ENCODE peak calls at places on chromosomes 6 and 20, in nine cellular contexts. One of them, this sample, is unnamed. For H3K36me3, the result is how much of the 10 kb centered on the place peaks cover.

GRCh38 chr6:167576798-167577528 is 249.7 kb upstream of the AFDN start:
- DNase-seq in PC-3: no peak
- DNase-seq in GM23248: no peak
- DNase-seq in SK-N-SH: no peak
- DNase-seq in OCI-LY7: no peak
- DNase-seq in neural progenitor cell: no peak
- DNase-seq in hepatocyte: no peak
- DNase-seq in HCT116: no peak
- DNase-seq in MM.1S: no peak
- DNase-seq in this sample: no peak

GRCh38 chr20:18304618-18305017 is 16.3 kb downstream of the ZNF133 start:
- DNase-seq in hepatocyte: no peak
- DNase-seq in HCT116: no peak
- DNase-seq in SK-N-SH: peak
- DNase-seq in GM23248: no peak
- DNase-seq in OCI-LY7: no peak
- DNase-seq in neural progenitor cell: no peak
- DNase-seq in MM.1S: no peak
- DNase-seq in PC-3: peak
- DNase-seq in this sample: peak

GRCh38 chr6:113351183-113351834 is 505.8 kb upstream of the MARCKS start:
- DNase-seq in MM.1S: no peak
- DNase-seq in PC-3: peak
- DNase-seq in OCI-LY7: no peak
- DNase-seq in HCT116: no peak
- DNase-seq in SK-N-SH: no peak
- DNase-seq in hepatocyte: no peak
- DNase-seq in GM23248: peak
- DNase-seq in neural progenitor cell: no peak
- DNase-seq in this sample: no peak

GRCh38 chr20:47129306-47129705 is 227.2 kb downstream of the ZMYND8 start:
- DNase-seq in PC-3: no peak
- DNase-seq in hepatocyte: no peak
- DNase-seq in OCI-LY7: no peak
- DNase-seq in neural progenitor cell: no peak
- DNase-seq in SK-N-SH: no peak
- DNase-seq in HCT116: no peak
- DNase-seq in MM.1S: no peak
- DNase-seq in GM23248: no peak
- DNase-seq in this sample: no peak

GRCh38 chr20:63293866-63294535 is 1.0 kb downstream of the COL20A1 start:
- DNase-seq in SK-N-SH: peak
- DNase-seq in GM23248: no peak
- DNase-seq in MM.1S: no peak
- DNase-seq in HCT116: no peak
- DNase-seq in hepatocyte: no peak
- DNase-seq in OCI-LY7: no peak
- DNase-seq in PC-3: no peak
- DNase-seq in neural progenitor cell: peak
- DNase-seq in this sample: peak

GRCh38 chr20:38222923-38223742 is 37.4 kb downstream of the KIAA1755 start:
- DNase-seq in PC-3: no peak
- DNase-seq in neural progenitor cell: no peak
- DNase-seq in hepatocyte: no peak
- DNase-seq in OCI-LY7: no peak
- DNase-seq in GM23248: no peak
- DNase-seq in HCT116: no peak
- DNase-seq in SK-N-SH: no peak
- DNase-seq in MM.1S: no peak
- DNase-seq in this sample: no peak

GRCh38 chr6:132007474-132008190 is 56.5 kb upstream of the CCN2 start:
- DNase-seq in hepatocyte: no peak
- DNase-seq in OCI-LY7: no peak
- DNase-seq in neural progenitor cell: no peak
- DNase-seq in SK-N-SH: no peak
- DNase-seq in PC-3: peak
- DNase-seq in GM23248: peak
- DNase-seq in MM.1S: no peak
- DNase-seq in HCT116: no peak
- DNase-seq in this sample: no peak

GRCh38 chr6:109187399-109188114 is 92.2 kb downstream of the CEP57L1 start:
- DNase-seq in neural progenitor cell: peak
- DNase-seq in OCI-LY7: peak
- DNase-seq in HCT116: peak
- DNase-seq in GM23248: peak
- DNase-seq in MM.1S: peak
- DNase-seq in SK-N-SH: peak
- DNase-seq in hepatocyte: peak
- DNase-seq in PC-3: peak
- DNase-seq in this sample: peak

GRCh38 chr20:22916121-22916842 is 118.8 kb upstream of the SSTR4 start:
- DNase-seq in OCI-LY7: no peak
- DNase-seq in neural progenitor cell: no peak
- DNase-seq in SK-N-SH: no peak
- DNase-seq in MM.1S: no peak
- DNase-seq in PC-3: no peak
- DNase-seq in hepatocyte: no peak
- DNase-seq in GM23248: no peak
- DNase-seq in HCT116: no peak
- DNase-seq in this sample: no peak

GRCh38 chr6:42260972-42261371 is 43.3 kb upstream of the MRPS10 start:
- DNase-seq in HCT116: no peak
- DNase-seq in neural progenitor cell: peak
- DNase-seq in hepatocyte: peak
- DNase-seq in MM.1S: no peak
- DNase-seq in GM23248: peak
- DNase-seq in SK-N-SH: peak
- DNase-seq in OCI-LY7: peak
- DNase-seq in PC-3: peak
- DNase-seq in this sample: peak

GRCh38 chr6:52664991-52665686 is 5.8 kb upstream of the TMEM14A start:
- DNase-seq in PC-3: no peak
- DNase-seq in OCI-LY7: no peak
- DNase-seq in hepatocyte: no peak
- DNase-seq in SK-N-SH: no peak
- DNase-seq in neural progenitor cell: no peak
- DNase-seq in HCT116: no peak
- DNase-seq in GM23248: peak
- DNase-seq in MM.1S: no peak
- DNase-seq in this sample: no peak

GRCh38 chr20:60481051-60481741 is 523.0 kb downstream of the CDH26 start:
- DNase-seq in PC-3: no peak
- DNase-seq in HCT116: no peak
- DNase-seq in GM23248: peak
- DNase-seq in SK-N-SH: no peak
- DNase-seq in hepatocyte: no peak
- DNase-seq in MM.1S: no peak
- DNase-seq in neural progenitor cell: no peak
- DNase-seq in OCI-LY7: no peak
- DNase-seq in this sample: no peak

GRCh38 chr20:51966296-51966971 is 164.1 kb upstream of the SALL4 start:
- DNase-seq in hepatocyte: peak
- DNase-seq in HCT116: peak
- DNase-seq in GM23248: peak
- DNase-seq in SK-N-SH: peak
- DNase-seq in neural progenitor cell: peak
- DNase-seq in PC-3: peak
- DNase-seq in MM.1S: peak
- DNase-seq in OCI-LY7: peak
- DNase-seq in this sample: peak

GRCh38 chr20:60271597-60271996 is 313.4 kb downstream of the CDH26 start:
- DNase-seq in SK-N-SH: peak
- DNase-seq in HCT116: no peak
- DNase-seq in hepatocyte: no peak
- DNase-seq in PC-3: peak
- DNase-seq in MM.1S: no peak
- DNase-seq in OCI-LY7: no peak
- DNase-seq in neural progenitor cell: peak
- DNase-seq in GM23248: peak
- DNase-seq in this sample: peak

GRCh38 chr6:125989631-125990030 is 3.3 kb downstream of the TRMT11 start:
- DNase-seq in OCI-LY7: no peak
- DNase-seq in HCT116: no peak
- DNase-seq in neural progenitor cell: no peak
- DNase-seq in SK-N-SH: no peak
- DNase-seq in PC-3: peak
- DNase-seq in hepatocyte: no peak
- DNase-seq in MM.1S: no peak
- DNase-seq in GM23248: no peak
- DNase-seq in this sample: peak

GRCh38 chr6:111586554-111586953 is 19.1 kb downstream of the TRAF3IP2 start:
- DNase-seq in GM23248: no peak
- DNase-seq in SK-N-SH: no peak
- DNase-seq in OCI-LY7: no peak
- DNase-seq in HCT116: no peak
- DNase-seq in PC-3: no peak
- DNase-seq in hepatocyte: no peak
- DNase-seq in neural progenitor cell: no peak
- DNase-seq in MM.1S: peak
- DNase-seq in this sample: no peak

GRCh38 chr6:11854418-11855165 is 76.0 kb upstream of the ADTRP start:
- DNase-seq in hepatocyte: peak
- DNase-seq in HCT116: no peak
- DNase-seq in neural progenitor cell: no peak
- DNase-seq in GM23248: peak
- DNase-seq in MM.1S: no peak
- DNase-seq in OCI-LY7: no peak
- DNase-seq in SK-N-SH: no peak
- DNase-seq in PC-3: peak
- DNase-seq in this sample: no peak

GRCh38 chr20:364905-365794 is 15.4 kb upstream of the TRIB3 start:
- DNase-seq in GM23248: peak
- DNase-seq in hepatocyte: no peak
- DNase-seq in SK-N-SH: no peak
- DNase-seq in neural progenitor cell: no peak
- DNase-seq in OCI-LY7: peak
- DNase-seq in MM.1S: no peak
- DNase-seq in HCT116: peak
- DNase-seq in PC-3: peak
- DNase-seq in this sample: peak

GRCh38 chr20:45459606-45460005 is 9.9 kb upstream of the WFDC2 start:
- DNase-seq in SK-N-SH: peak
- DNase-seq in PC-3: peak
- DNase-seq in GM23248: peak
- DNase-seq in OCI-LY7: no peak
- DNase-seq in HCT116: no peak
- DNase-seq in neural progenitor cell: no peak
- DNase-seq in MM.1S: no peak
- DNase-seq in hepatocyte: no peak
- DNase-seq in this sample: no peak

GRCh38 chr6:56890683-56891429 is 64.1 kb upstream of the BEND6 start:
- DNase-seq in MM.1S: peak
- DNase-seq in OCI-LY7: peak
- DNase-seq in GM23248: peak
- DNase-seq in hepatocyte: peak
- DNase-seq in SK-N-SH: no peak
- DNase-seq in neural progenitor cell: no peak
- DNase-seq in PC-3: peak
- DNase-seq in HCT116: no peak
- DNase-seq in this sample: no peak

GRCh38 chr6:104784884-104785283 is 74.8 kb downstream of the HACE1 start:
- DNase-seq in neural progenitor cell: no peak
- DNase-seq in PC-3: no peak
- DNase-seq in GM23248: peak
- DNase-seq in OCI-LY7: no peak
- DNase-seq in SK-N-SH: peak
- DNase-seq in HCT116: no peak
- DNase-seq in hepatocyte: no peak
- DNase-seq in MM.1S: no peak
- DNase-seq in this sample: no peak

GRCh38 chr6:170134077-170135040 is 156.5 kb downstream of the DLL1 start:
- DNase-seq in PC-3: no peak
- DNase-seq in neural progenitor cell: peak
- DNase-seq in MM.1S: no peak
- DNase-seq in GM23248: no peak
- DNase-seq in SK-N-SH: no peak
- DNase-seq in OCI-LY7: no peak
- DNase-seq in hepatocyte: peak
- DNase-seq in HCT116: no peak
- DNase-seq in this sample: no peak

DNA sequence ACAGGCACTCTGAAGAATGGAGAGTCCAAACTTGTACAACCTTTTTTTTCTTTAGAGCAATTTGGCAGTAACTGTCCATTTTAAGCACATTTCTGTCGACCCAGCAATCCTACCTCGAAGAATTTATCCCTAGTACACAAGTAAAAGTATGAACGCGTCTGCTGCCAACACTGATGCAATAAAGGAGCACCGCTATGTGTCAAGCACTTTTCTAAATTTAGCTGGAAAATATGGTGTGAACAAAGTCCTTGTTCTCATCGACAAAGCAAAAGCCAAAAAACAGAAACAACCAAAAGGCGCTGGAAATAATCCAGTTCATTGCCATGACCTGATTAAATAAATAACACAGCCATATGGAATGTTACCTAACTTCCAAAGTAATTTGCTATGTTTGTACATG is 1.1 kb downstream of the DPM1 start:
- DNase-seq in hepatocyte: no peak
- DNase-seq in SK-N-SH: no peak
- DNase-seq in GM23248: peak
- DNase-seq in neural progenitor cell: no peak
- DNase-seq in OCI-LY7: peak
- DNase-seq in PC-3: peak
- DNase-seq in MM.1S: no peak
- DNase-seq in HCT116: no peak
- DNase-seq in this sample: no peak
- H3K36me3 ChIP-seq in hepatocyte: under half
- H3K36me3 ChIP-seq in SK-N-SH: under half
- H3K36me3 ChIP-seq in GM23248: under half
- H3K36me3 ChIP-seq in neural progenitor cell: under half
- H3K36me3 ChIP-seq in OCI-LY7: half or more
- H3K36me3 ChIP-seq in PC-3: under half
- H3K36me3 ChIP-seq in MM.1S: under half
- H3K36me3 ChIP-seq in HCT116: under half
- H3K36me3 ChIP-seq in this sample: under half

GRCh38 chr6:50007821-50008220 is 14.0 kb downstream of the DEFB110 start:
- DNase-seq in PC-3: peak
- DNase-seq in OCI-LY7: no peak
- DNase-seq in HCT116: no peak
- DNase-seq in SK-N-SH: no peak
- DNase-seq in MM.1S: no peak
- DNase-seq in hepatocyte: no peak
- DNase-seq in neural progenitor cell: no peak
- DNase-seq in GM23248: peak
- DNase-seq in this sample: no peak
- TF ChIP-seq EZH2phosphoT487 in PC-3: no peak
- TF ChIP-seq EZH2phosphoT487 in OCI-LY7: no peak
- TF ChIP-seq EZH2phosphoT487 in HCT116: no peak
- TF ChIP-seq EZH2phosphoT487 in SK-N-SH: no peak
- TF ChIP-seq EZH2phosphoT487 in MM.1S: no peak
- TF ChIP-seq EZH2phosphoT487 in hepatocyte: no peak
- TF ChIP-seq EZH2phosphoT487 in neural progenitor cell: no peak
- TF ChIP-seq EZH2phosphoT487 in GM23248: no peak
- TF ChIP-seq EZH2phosphoT487 in this sample: no peak

GRCh38 chr20:31675828-31676533 is 38.3 kb downstream of the COX4I2 start:
- DNase-seq in MM.1S: peak
- DNase-seq in PC-3: peak
- DNase-seq in HCT116: no peak
- DNase-seq in neural progenitor cell: no peak
- DNase-seq in OCI-LY7: peak
- DNase-seq in hepatocyte: no peak
- DNase-seq in GM23248: peak
- DNase-seq in SK-N-SH: no peak
- DNase-seq in this sample: no peak
- H3K36me3 ChIP-seq in MM.1S: under half
- H3K36me3 ChIP-seq in PC-3: half or more
- H3K36me3 ChIP-seq in HCT116: half or more
- H3K36me3 ChIP-seq in neural progenitor cell: under half
- H3K36me3 ChIP-seq in OCI-LY7: under half
- H3K36me3 ChIP-seq in hepatocyte: under half
- H3K36me3 ChIP-seq in GM23248: under half
- H3K36me3 ChIP-seq in SK-N-SH: under half
- H3K36me3 ChIP-seq in this sample: under half

GRCh38 chr20:25676164-25676809 is 20.4 kb downstream of the ZNF337 start:
- DNase-seq in neural progenitor cell: no peak
- DNase-seq in GM23248: peak
- DNase-seq in hepatocyte: peak
- DNase-seq in OCI-LY7: no peak
- DNase-seq in HCT116: no peak
- DNase-seq in MM.1S: no peak
- DNase-seq in PC-3: peak
- DNase-seq in SK-N-SH: no peak
- DNase-seq in this sample: no peak
- TF ChIP-seq EZH2phosphoT487 in neural progenitor cell: no peak
- TF ChIP-seq EZH2phosphoT487 in GM23248: no peak
- TF ChIP-seq EZH2phosphoT487 in hepatocyte: no peak
- TF ChIP-seq EZH2phosphoT487 in OCI-LY7: no peak
- TF ChIP-seq EZH2phosphoT487 in HCT116: no peak
- TF ChIP-seq EZH2phosphoT487 in MM.1S: no peak
- TF ChIP-seq EZH2phosphoT487 in PC-3: no peak
- TF ChIP-seq EZH2phosphoT487 in SK-N-SH: no peak
- TF ChIP-seq EZH2phosphoT487 in this sample: no peak